ENCODE peak calls at places on chromosomes 2 and 18, in nine cellular contexts. W is HCT116; J is B cell; G is endothelial cell; L is brain microvascular endothelial cell; C is CD8-positive, alpha-beta T cell; O is H9; M is NB4; X is hepatocyte. N is an unnamed sample.

GRCh38 chr18:76491801-76492668 is 3.0 kb downstream of the ZNF516 start:
- DNase-seq in X (peak; percentile 55), G (peak; percentile 34), C (no peak), J (no peak), W (no peak), M (peak; percentile 65), L (peak; percentile 11), O (peak; percentile 62), N (peak; percentile 41)

GRCh38 chr18:5890606-5891360 is 4.5 kb downstream of the TMEM200C start:
- DNase-seq in J (peak; percentile 80), W (no peak), L (no peak), O (peak; percentile 70), G (peak; percentile 81), C (no peak), M (no peak), X (peak; percentile 78), N (peak; percentile 88)

GRCh38 chr2:162199913-162200312 is 43.3 kb downstream of the FAP start:
- DNase-seq in G (no peak), W (no peak), J (no peak), L (no peak), C (no peak), X (no peak), O (no peak), M (no peak), N (no peak)

GRCh38 chr18:46452820-46453219 is 204.2 kb downstream of the LOXHD1 start:
- DNase-seq in C (no peak), M (no peak), J (no peak), L (no peak), G (no peak), O (no peak), W (peak; percentile 28), X (no peak), N (no peak)

GRCh38 chr2:120546077-120546864 is 189.4 kb upstream of the GLI2 start:
- DNase-seq in L (peak; percentile 95), C (no peak), W (no peak), M (peak; percentile 89), X (peak; percentile 92), O (no peak), J (no peak), G (no peak), N (no peak)

GRCh38 chr2:217392930-217393584 is 533.2 kb upstream of the TNP1 start:
- DNase-seq in C (no peak), O (no peak), X (no peak), W (no peak), G (no peak), J (no peak), M (no peak), L (no peak), N (no peak)

GRCh38 chr2:109563294-109563693 is 50.5 kb downstream of the SEPTIN10 start:
- DNase-seq in M (no peak), O (no peak), C (no peak), L (no peak), W (no peak), J (no peak), G (no peak), X (no peak), N (no peak)

GRCh38 chr18:26617151-26617554 is 68.8 kb upstream of the KCTD1 start:
- DNase-seq in M (no peak), L (peak; percentile 98), C (no peak), O (no peak), X (peak; percentile 71), J (no peak), W (peak; percentile 47), G (no peak), N (no peak)

GRCh38 chr2:165877565-165878550 is 75.7 kb downstream of the TTC21B start:
- DNase-seq in L (no peak), M (peak; percentile 86), O (no peak), J (no peak), X (no peak), G (no peak), W (no peak), C (no peak), N (no peak)

GRCh38 chr18:11175266-11175947 is 26.0 kb upstream of the PIEZO2 start:
- DNase-seq in X (no peak), W (no peak), M (no peak), J (no peak), O (no peak), L (peak; percentile 32), C (no peak), G (no peak), N (no peak)

GRCh38 chr2:127154985-127155650 is 48.2 kb upstream of the BIN1 start:
- DNase-seq in O (no peak), M (no peak), J (no peak), G (no peak), X (no peak), C (no peak), L (no peak), W (no peak), N (no peak)

GRCh38 chr2:221562226-221562625 is 9.9 kb downstream of the EPHA4 start:
- DNase-seq in X (no peak), C (no peak), W (no peak), M (no peak), G (no peak), O (no peak), L (no peak), J (no peak), N (no peak)

GRCh38 chr2:164073053-164073757 is 337.4 kb upstream of the FIGN start:
- DNase-seq in C (no peak), M (no peak), O (no peak), J (no peak), G (no peak), W (no peak), X (no peak), L (peak; percentile 14), N (no peak)

DNA sequence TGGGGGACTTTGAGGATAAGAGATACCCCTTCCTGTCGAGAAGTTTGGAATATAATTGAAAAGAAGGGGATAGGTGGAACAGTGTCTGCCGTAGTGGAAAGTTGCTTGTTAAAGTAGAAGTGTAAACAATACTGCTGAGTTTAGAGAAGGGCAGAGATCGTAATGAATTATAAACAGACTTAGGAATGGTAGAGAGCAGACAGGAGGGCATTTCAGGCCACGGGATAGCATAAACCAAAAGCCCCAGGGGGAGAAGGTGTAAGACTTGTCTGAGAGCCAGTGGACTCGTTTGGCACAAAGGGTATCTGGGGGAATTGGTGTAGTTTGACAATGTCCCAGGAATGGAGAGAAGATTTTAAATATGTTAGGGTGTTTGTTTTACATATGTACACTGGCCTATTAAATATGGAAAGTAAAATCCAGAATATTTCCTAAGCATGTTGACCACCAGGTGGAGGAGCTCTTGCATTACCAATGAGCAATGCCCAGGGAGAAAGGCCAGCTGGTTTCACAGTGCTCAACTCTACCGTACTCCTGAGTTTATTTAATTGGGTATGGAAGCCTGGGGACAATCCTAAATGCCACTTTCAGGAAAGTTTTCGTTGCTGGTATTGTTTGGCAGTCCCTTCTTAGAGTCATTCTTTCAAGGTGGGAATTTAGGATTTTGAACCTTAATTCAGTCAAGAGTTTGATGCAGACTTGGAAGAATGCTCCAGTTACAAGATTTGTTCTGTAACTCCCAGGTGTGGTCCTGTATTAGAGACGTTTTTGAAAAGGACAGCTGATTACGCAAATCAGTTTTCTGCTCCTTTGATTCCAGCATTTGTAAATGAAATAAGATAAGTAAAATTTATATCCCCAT is 7.5 kb downstream of the COPS8 start:
- DNase-seq in C (no peak), W (peak; percentile 2), M (no peak), L (peak; percentile 60), X (peak; percentile 76), G (no peak), O (no peak), J (no peak), N (no peak)
- TF ChIP-seq CTCF in C (no peak), W (peak; percentile 44), M (no peak), L (peak; percentile 75), X (peak; percentile 70), G (peak; percentile 47), O (peak; percentile 47), J (no peak), N (no peak)

GRCh38 chr2:219175928-219176817 is 552 bp downstream of the CNPPD1 start:
- DNase-seq in W (no peak), G (no peak), L (peak; percentile 19), O (peak; percentile 39), M (peak; percentile 70), C (no peak), J (peak; percentile 76), X (peak; percentile 71), N (peak; percentile 37)

GRCh38 chr2:219178377-219179175 is 501 bp downstream of the RETREG2 start:
- DNase-seq in J (peak; percentile 59), O (no peak), G (peak; percentile 54), C (no peak), L (peak; percentile 12), M (peak; percentile 82), W (no peak), X (peak; percentile 73), N (peak; percentile 48)

GRCh38 chr2:219176818-219177593 is at the start of gene CNPPD1:
- DNase-seq in J (peak; percentile 93), G (peak; percentile 83), O (peak; percentile 86), C (peak; percentile 67), L (peak; percentile 31), X (peak; percentile 95), M (peak; percentile 96), W (peak; percentile 56), N (peak; percentile 93)

GRCh38 chr2:219179601-219180465 is 1.8 kb downstream of the RETREG2 start:
- DNase-seq in G (no peak), W (no peak), L (no peak), X (no peak), C (no peak), M (no peak), O (no peak), J (no peak), N (no peak)

GRCh38 chr2:219177594-219178376 is at the start of gene RETREG2:
- DNase-seq in X (peak; percentile 97), L (peak; percentile 78), G (peak; percentile 83), C (peak; percentile 61), M (peak; percentile 95), O (peak; percentile 91), J (peak; percentile 99), W (peak; percentile 84), N (peak; percentile 99)
- TF ChIP-seq CTCF in X (peak; percentile 24), L (peak; percentile 22), G (peak; percentile 52), C (no peak), M (no peak), O (peak; percentile 42), J (peak; percentile 55), W (no peak), N (peak; percentile 64)

DNA sequence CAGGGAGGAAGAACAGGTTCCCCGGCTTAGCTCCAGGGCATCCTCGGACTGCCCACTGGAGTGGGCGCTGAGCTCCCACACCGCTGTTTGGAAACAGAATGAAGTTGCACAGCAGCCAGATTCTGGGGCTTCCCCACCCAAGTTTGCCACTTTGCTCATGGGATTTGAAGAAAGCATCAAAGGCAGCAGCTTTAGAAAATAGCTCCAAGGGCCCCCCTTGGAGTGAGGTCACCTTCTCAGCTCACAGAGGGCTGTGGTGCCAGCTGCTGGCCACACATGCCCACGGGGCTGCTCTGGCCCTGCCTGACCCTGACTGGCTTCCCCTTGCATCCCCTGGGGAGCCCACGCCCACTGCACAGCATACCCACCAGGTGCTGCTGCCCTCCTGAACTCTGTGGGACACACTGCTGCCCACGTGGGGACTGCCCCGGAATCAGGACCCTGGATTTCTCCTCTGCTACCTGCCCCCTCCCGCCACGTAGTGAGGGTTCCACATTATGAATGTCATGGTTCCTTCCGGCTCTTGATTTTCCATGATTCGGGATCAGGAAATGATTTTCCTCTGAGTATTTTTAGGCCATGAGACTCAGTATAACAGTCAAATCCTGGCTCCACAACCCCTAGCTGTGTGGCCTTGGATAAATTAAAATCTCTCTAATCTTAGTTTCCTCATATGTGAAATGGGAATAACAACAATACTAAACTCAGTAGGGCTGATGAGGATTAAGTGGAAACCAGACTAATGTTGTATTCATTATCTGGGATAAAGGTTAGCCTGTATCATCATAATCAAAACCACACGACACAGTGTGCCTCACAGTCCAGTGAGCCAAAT is 70.2 kb downstream of the TGOLN2 start:
- DNase-seq in J (no peak), L (no peak), O (no peak), X (no peak), G (no peak), W (no peak), M (no peak), C (no peak), N (no peak)
- TF ChIP-seq CTCF in J (no peak), L (no peak), O (no peak), X (no peak), G (no peak), W (no peak), M (no peak), C (no peak), N (no peak)

GRCh38 chr2:709138-709779 is 32.1 kb upstream of the TMEM18 start:
- DNase-seq in J (no peak), O (no peak), L (no peak), C (no peak), X (no peak), G (no peak), M (no peak), W (no peak), N (no peak)
- TF ChIP-seq CTCF in J (no peak), O (peak; percentile 39), L (no peak), C (no peak), X (no peak), G (no peak), M (no peak), W (no peak), N (no peak)

N was measured in GM13977.